ENCODE peak calls at places on chromosomes 16 and 17, in seven cellular contexts. J is caudate nucleus; U is T-helper 9 cell; Z is pancreas; I is stimulated activated naive CD4-positive, alpha-beta T cell; B is activated CD4-positive, alpha-beta memory T cell treated with anti-CD3 and anti-CD28 coated beads for 36 hours; W is activated T-helper 1 cell treated with anti-CD3 and anti-CD28 coated beads, Interleukin-2, amount 50 U/mL, for 16 hours. X is an unnamed sample.

GRCh38 chr16:75237398-75238131 is 13.9 kb downstream of the BCAR1 start:
- DNase-seq in J (no peak), U (no peak), Z (peak; percentile 76), I (no peak), B (no peak), W (no peak), X (no peak)

GRCh38 chr16:9012848-9013507 is 49.3 kb upstream of the USP7 start:
- DNase-seq in J (no peak), U (no peak), Z (peak; percentile 53), I (no peak), B (peak; percentile 13), W (no peak), X (no peak)

GRCh38 chr17:42459983-42460300 is 1.3 kb downstream of the ATP6V0A1 start:
- DNase-seq in J (no peak), U (no peak), Z (no peak), I (peak; percentile 43), B (no peak), W (no peak), X (peak; percentile 14)

GRCh38 chr17:8300629-8301242 is 5.5 kb upstream of the SLC25A35 start:
- DNase-seq in J (no peak), U (peak; percentile 38), Z (peak; percentile 80), I (peak; percentile 34), B (peak; percentile 68), W (peak; percentile 40), X (peak; percentile 70)

GRCh38 chr16:57178793-57179212 is 7.0 kb downstream of the PSME3IP1 start:
- DNase-seq in J (no peak), U (no peak), Z (no peak), I (no peak), B (no peak), W (no peak), X (no peak)

GRCh38 chr17:3796822-3797170 is 4.2 kb downstream of the ITGAE start:
- DNase-seq in J (no peak), U (no peak), Z (no peak), I (no peak), B (no peak), W (no peak), X (no peak)

GRCh38 chr17:2056221-2057129 is 1.6 kb downstream of the HIC1 start:
- DNase-seq in J (no peak), U (peak; percentile 34), Z (peak; percentile 81), I (peak; percentile 62), B (peak; percentile 71), W (no peak), X (peak; percentile 91)

GRCh38 chr17:74874615-74875037 is 1.8 kb upstream of the FDXR start:
- DNase-seq in J (no peak), U (no peak), Z (no peak), I (no peak), B (no peak), W (no peak), X (no peak)

GRCh38 chr16:55559933-55560516 is 6.5 kb upstream of the CAPNS2 start:
- DNase-seq in J (no peak), U (no peak), Z (no peak), I (no peak), B (no peak), W (no peak), X (no peak)

GRCh38 chr17:82775033-82775823 is 23.4 kb downstream of the TBCD start:
- DNase-seq in J (peak; percentile 44), U (peak; percentile 39), Z (peak; percentile 88), I (no peak), B (peak; percentile 52), W (no peak), X (peak; percentile 93)

GRCh38 chr17:68868708-68869107 is 86.5 kb downstream of the ABCA8 start:
- DNase-seq in J (no peak), U (no peak), Z (no peak), I (no peak), B (no peak), W (no peak), X (no peak)

GRCh38 chr17:17570207-17570797 is 21.2 kb downstream of the PEMT start:
- DNase-seq in J (no peak), U (no peak), Z (no peak), I (no peak), B (no peak), W (no peak), X (peak; percentile 72)

GRCh38 chr16:2196162-2196980 is at the start of gene CASKIN1:
- DNase-seq in J (no peak), U (no peak), Z (no peak), I (no peak), B (no peak), W (no peak), X (no peak)

GRCh38 chr17:37417852-37418251 is 11.2 kb downstream of the TADA2A start:
- DNase-seq in J (no peak), U (no peak), Z (no peak), I (no peak), B (no peak), W (no peak), X (no peak)

GRCh38 chr17:28247671-28248556 is 71.1 kb upstream of the TMEM97 start:
- DNase-seq in J (no peak), U (no peak), Z (no peak), I (no peak), B (no peak), W (no peak), X (no peak)

GRCh38 chr17:602436-602835 is 112.2 kb downstream of the VPS53 start:
- DNase-seq in J (no peak), U (no peak), Z (no peak), I (no peak), B (no peak), W (no peak), X (no peak)

GRCh38 chr16:80694950-80695471 is 109.4 kb downstream of the CDYL2 start:
- DNase-seq in J (no peak), U (no peak), Z (no peak), I (no peak), B (no peak), W (no peak), X (no peak)

GRCh38 chr16:31428277-31428597 is at the start of gene COX6A2:
- DNase-seq in J (no peak), U (no peak), Z (no peak), I (no peak), B (no peak), W (no peak), X (no peak)

GRCh38 chr16:85453179-85453678 is 159.9 kb upstream of the GSE1 start:
- DNase-seq in J (no peak), U (no peak), Z (peak; percentile 75), I (no peak), B (no peak), W (no peak), X (no peak)